ENCODE peak calls at places on chromosomes 16 and 17, in four cellular contexts. A is GM12878, W is K562, H is HepG2. S is an unnamed sample.
A peak's percentile ranks its signal among the peaks of the same experiment; 100 is the strongest.

GRCh38 chr17:55271958-55272710 is 7.4 kb downstream of the HLF start:
- DNase-seq in H (no peak), W (no peak), A (no peak), S (no peak)

GRCh38 chr17:13346081-13346533 is 255.6 kb downstream of the HS3ST3A1 start:
- DNase-seq in A (no peak), W (no peak), H (no peak), S (peak; percentile 15)

GRCh38 chr16:57141822-57142631 is 43.8 kb downstream of the PSME3IP1 start:
- DNase-seq in H (no peak), W (no peak), A (no peak), S (no peak)

GRCh38 chr16:12784076-12784475 is 19.6 kb downstream of the CPPED1 start:
- DNase-seq in H (no peak), W (no peak), A (no peak), S (no peak)

GRCh38 chr17:9729034-9729650 is 62.2 kb downstream of the DHRS7C start:
- DNase-seq in H (peak; percentile 47), W (peak; percentile 47), A (peak; percentile 8), S (no peak)

GRCh38 chr17:73293480-73293911 is 18.3 kb downstream of the CDC42EP4 start:
- DNase-seq in W (no peak), H (no peak), A (no peak), S (no peak)

GRCh38 chr17:12896386-12896785 is 107.1 kb downstream of the ARHGAP44 start:
- DNase-seq in A (no peak), W (no peak), H (no peak), S (no peak)

GRCh38 chr17:66614469-66614868 is 220.4 kb upstream of the CACNG5 start:
- DNase-seq in W (no peak), H (no peak), A (no peak), S (no peak)

GRCh38 chr16:82199209-82199608 is 29.2 kb upstream of the MPHOSPH6 start:
- DNase-seq in A (no peak), H (no peak), W (no peak), S (no peak)

DNA sequence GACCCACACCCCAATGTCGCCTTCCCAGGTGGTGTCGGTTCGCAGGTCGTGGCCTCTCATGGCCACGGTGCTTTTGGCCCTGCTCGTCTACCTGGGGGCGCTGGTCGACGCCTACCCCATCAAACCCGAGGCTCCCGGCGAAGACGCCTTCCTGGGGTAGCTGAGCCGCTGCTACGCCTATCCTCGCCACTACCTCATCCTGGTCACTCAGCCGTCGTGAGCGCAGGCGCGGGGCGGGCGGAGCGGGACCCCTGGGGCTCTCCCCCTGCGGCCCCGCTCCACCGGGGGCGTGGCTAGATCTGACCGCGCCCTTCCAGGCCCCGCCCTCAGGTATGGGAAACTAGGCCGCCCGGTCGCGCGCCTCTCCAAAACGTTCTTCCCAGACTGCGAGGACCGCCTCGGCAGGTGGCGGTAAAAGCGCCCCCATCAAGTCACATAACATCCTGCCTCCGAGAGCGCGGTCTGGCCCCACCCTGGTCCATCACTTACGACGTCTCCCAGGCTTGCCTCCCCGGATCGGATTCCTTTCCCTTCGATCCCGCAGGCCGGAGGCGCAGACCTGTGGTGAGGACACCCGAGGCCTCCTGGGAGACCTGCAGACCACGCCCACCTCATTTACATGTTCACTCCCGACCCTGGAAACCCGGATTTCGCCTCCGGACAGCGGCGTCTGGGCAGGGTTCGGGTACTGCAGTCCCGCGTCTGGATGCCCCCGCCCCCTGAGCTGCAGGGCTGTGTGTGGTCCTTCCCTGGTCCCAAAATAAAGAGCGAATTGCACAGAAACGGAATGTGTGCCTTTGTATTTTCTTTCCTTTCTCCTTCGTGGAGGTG is 91.5 kb upstream of the TMEM97 start:
- DNase-seq in A (no peak), W (peak; percentile 25), H (no peak), S (peak; percentile 98)
- TF ChIP-seq CBFB in A (no peak), W (no peak), H (no peak), S (no peak)

DNA sequence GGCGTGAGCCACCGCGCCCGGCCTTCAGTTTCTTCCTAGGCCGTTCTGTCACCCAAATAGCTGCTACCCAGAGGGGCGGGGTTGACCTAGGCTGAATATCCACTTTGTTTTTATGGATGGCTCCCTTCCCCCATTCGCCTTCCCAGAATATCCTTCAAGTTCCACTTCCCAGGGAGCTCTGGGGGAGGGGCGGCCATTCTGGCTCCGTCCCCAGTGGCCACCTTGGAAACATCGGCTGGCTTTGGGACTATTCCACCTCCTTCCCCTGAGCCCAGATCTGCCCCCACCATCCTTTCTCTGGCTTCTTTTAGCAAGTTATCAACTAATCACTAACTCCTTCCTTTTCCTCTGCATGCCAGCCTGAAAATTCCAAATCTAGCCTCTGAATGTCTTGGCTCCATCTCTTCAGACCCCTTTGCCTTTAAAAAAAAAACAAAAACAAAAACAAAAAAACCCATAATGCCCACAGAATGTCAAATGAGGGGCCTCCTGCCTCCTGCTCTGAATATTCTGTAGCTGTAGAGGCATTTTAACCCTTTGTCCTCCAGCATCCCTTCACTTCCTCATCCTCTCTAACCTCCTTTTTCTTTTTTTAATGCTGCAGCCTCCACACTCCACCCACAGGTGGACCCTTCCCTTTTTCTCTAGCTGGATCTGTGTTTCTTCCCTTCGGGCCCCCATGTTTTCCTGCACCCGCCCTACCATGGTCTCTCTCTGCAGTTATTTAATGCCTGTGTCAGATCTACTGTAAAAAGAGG is 6.4 kb downstream of the ATP1B2 start:
- DNase-seq in W (no peak), A (no peak), H (no peak), S (peak; percentile 94)
- TF ChIP-seq CBFB in W (no peak), A (no peak), H (no peak), S (no peak)

GRCh38 chr17:20046629-20047028 is 37.5 kb downstream of the SPECC1 start:
- DNase-seq in W (no peak), A (no peak), H (no peak), S (peak; percentile 27)

GRCh38 chr17:20040216-20040615 is 31.1 kb downstream of the SPECC1 start:
- DNase-seq in H (no peak), W (no peak), A (no peak), S (no peak)

GRCh38 chr17:20045476-20045875 is 36.3 kb downstream of the SPECC1 start:
- DNase-seq in W (no peak), A (no peak), H (no peak), S (no peak)

GRCh38 chr17:20043034-20043433 is 33.9 kb downstream of the SPECC1 start:
- DNase-seq in W (no peak), H (no peak), A (no peak), S (no peak)
- TF ChIP-seq CBFB in W (no peak), H (no peak), A (no peak), S (no peak)

GRCh38 chr17:80254396-80255241 is 6.0 kb upstream of the RNF213 start:
- DNase-seq in A (peak; percentile 86), H (peak; percentile 88), W (peak; percentile 70), S (no peak)
- TF ChIP-seq CBFB in A (no peak), H (no peak), W (no peak), S (no peak)

GRCh38 chr16:68991075-68991474 is 114.4 kb upstream of the HAS3 start:
- DNase-seq in H (no peak), W (no peak), A (no peak), S (no peak)
- TF ChIP-seq CBFB in H (no peak), W (no peak), A (no peak), S (no peak)

GRCh38 chr16:87579691-87580090 is 22.6 kb upstream of the JPH3 start:
- DNase-seq in A (no peak), H (no peak), W (no peak), S (no peak)
- TF ChIP-seq CBFB in A (no peak), H (no peak), W (no peak), S (no peak)

GRCh38 chr17:11264183-11264871 is 23.3 kb downstream of the SHISA6 start:
- DNase-seq in W (peak; percentile 48), H (peak; percentile 3), A (no peak), S (no peak)
- TF ChIP-seq CBFB in W (no peak), H (no peak), A (no peak), S (no peak)

GRCh38 chr16:11140466-11140865 is 115.5 kb downstream of the SOCS1 start:
- DNase-seq in A (no peak), H (no peak), W (no peak), S (no peak)

GRCh38 chr16:11141409-11142260 is 114.4 kb downstream of the SOCS1 start:
- DNase-seq in H (peak; percentile 27), W (no peak), A (no peak), S (no peak)

GRCh38 chr16:11142261-11142630 is 113.8 kb downstream of the SOCS1 start:
- DNase-seq in W (no peak), A (no peak), H (no peak), S (no peak)

GRCh38 chr16:11139624-11140375 is 116.2 kb downstream of the SOCS1 start:
- DNase-seq in W (no peak), A (no peak), H (peak; percentile 62), S (no peak)

DNA sequence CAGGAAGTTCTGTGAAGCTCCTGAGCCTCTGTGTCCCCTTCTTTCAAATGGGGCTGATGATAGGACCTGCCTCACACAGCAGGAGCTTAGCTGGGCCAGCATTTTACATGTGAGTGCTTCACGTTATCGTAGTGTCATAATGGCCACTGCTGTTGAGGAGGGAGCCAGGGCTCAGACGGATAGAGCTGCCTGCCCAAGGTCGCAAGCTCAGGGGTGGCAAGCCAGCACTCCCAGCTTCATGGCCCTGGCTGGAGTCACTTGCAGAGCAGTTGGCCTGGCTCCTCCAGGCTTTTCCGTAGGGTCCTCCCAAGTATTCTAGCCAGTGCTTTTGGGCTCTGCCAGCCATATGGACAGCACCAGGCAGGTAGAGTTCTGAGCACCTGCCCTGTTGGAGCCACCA is 115.1 kb downstream of the SOCS1 start:
- DNase-seq in H (no peak), A (no peak), W (no peak), S (no peak)
- TF ChIP-seq CBFB in H (no peak), A (no peak), W (no peak), S (no peak)

DNA sequence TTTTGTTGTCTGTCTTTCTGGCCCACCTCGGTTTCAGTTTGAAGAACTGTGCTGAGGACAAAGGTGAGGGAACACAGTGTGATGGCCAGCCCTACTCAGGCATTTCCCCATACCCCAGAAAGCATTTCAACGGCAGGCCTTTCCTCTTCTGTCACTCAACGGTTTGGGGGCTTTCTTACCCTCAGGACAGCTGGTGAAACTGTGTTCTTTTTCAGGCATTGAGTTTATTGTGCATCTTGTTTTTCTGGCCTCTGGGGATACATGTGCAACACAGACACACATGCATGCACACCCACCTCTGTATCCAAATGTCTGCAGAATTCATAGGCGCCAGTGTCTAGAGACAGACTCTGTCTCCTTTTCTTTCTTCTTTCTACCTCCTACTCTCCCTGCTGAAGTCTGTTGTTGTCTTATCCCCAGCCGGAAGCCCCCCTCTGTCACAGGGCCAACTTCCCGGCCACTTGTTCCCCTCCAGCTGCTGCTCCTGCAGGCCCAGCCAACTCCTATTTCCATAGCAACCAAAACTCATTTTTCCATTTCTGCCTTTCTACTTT is 17.0 kb downstream of the CHD9 start:
- DNase-seq in W (no peak), A (no peak), H (no peak), S (no peak)
- TF ChIP-seq CBFB in W (no peak), A (no peak), H (no peak), S (no peak)

DNA sequence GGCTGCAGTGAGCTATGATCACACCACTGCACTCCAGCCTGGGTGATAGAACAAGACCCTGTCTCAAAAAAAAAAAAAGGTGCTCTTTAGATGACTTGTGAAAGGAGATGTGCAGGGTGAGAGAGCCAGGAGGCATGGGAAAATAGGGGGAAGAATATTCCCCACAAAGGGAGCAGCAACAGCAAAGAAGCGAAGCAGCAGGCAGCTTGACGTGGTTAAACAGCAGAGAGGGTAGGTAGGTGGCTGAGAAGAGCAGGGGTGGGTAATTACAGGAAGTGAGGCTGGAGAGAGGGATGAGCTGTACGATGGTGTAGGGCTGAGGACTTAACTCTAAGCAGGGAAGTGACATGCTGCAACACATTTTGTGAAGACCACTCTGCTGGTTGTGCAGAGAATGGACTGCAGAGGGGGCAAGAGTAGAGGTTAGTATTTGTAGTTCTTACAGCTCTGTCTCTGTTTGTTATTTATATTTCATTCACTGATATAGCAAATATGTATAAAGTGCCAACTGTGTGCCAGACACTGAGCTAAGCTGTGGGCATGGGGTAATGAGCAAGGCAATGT is 1.6 kb downstream of the HEATR3 start:
- DNase-seq in W (no peak), A (no peak), H (peak; percentile 79), S (no peak)
- TF ChIP-seq CBFB in W (no peak), A (no peak), H (no peak), S (no peak)